ENCODE peak calls at places on chromosomes 3 and 15, in six cellular contexts. N is upper lobe of left lung, O is AG04450, V is lung, Y is brain microvascular endothelial cell, C is astrocyte. A is an unnamed sample.

GRCh38 chr15:49145651-49146609 is 9.5 kb downstream of the COPS2 start:
- DNase-seq in N (no peak), O (no peak), C (peak; percentile 41), Y (peak; percentile 73), V (no peak), A (peak; percentile 9)

GRCh38 chr3:44065311-44065710 is 176.4 kb upstream of the TOPAZ1 start:
- DNase-seq in N (no peak), C (no peak), Y (no peak), V (peak; percentile 43), O (no peak), A (peak; percentile 38)

GRCh38 chr15:82543155-82543554 is 2.9 kb upstream of the RPS17 start:
- DNase-seq in C (peak; percentile 93), N (no peak), Y (peak; percentile 84), V (no peak), O (peak; percentile 45), A (no peak)

GRCh38 chr3:44175070-44175469 is 66.6 kb upstream of the TOPAZ1 start:
- DNase-seq in V (no peak), C (no peak), N (no peak), O (no peak), Y (no peak), A (no peak)

GRCh38 chr3:126149960-126150515 is 30.3 kb downstream of the ALDH1L1 start:
- DNase-seq in V (no peak), O (no peak), Y (no peak), C (no peak), N (no peak), A (no peak)

GRCh38 chr3:49013738-49014660 is 4.4 kb downstream of the DALRD3 start:
- DNase-seq in V (no peak), N (peak; percentile 72), O (no peak), Y (no peak), C (no peak), A (peak; percentile 50)

GRCh38 chr15:64009798-64010241 is 36.5 kb downstream of the DAPK2 start:
- DNase-seq in N (no peak), Y (peak; percentile 22), V (no peak), C (peak; percentile 66), O (no peak), A (peak; percentile 60)

GRCh38 chr15:29141908-29142747 is 127.5 kb downstream of the NSMCE3 start:
- DNase-seq in Y (no peak), V (no peak), N (no peak), O (no peak), C (no peak), A (no peak)

GRCh38 chr15:88881781-88882180 is 13.6 kb downstream of the HAPLN3 start:
- DNase-seq in N (no peak), C (no peak), Y (no peak), V (no peak), O (no peak), A (no peak)

GRCh38 chr3:23968467-23969184 is 23.5 kb downstream of the NR1D2 start:
- DNase-seq in O (no peak), C (no peak), N (no peak), Y (no peak), V (no peak), A (peak; percentile 71)

GRCh38 chr3:52845691-52846426 is 11.0 kb upstream of the MUSTN1 start:
- DNase-seq in C (no peak), Y (no peak), O (no peak), N (no peak), V (no peak), A (no peak)

GRCh38 chr3:187291001-187291511 is 481 bp downstream of the MASP1 start:
- DNase-seq in V (no peak), N (no peak), O (peak; percentile 24), C (peak; percentile 40), Y (peak; percentile 24), A (no peak)

GRCh38 chr3:136193273-136194043 is 2.7 kb downstream of the MSL2 start:
- DNase-seq in N (no peak), O (no peak), Y (no peak), V (no peak), C (no peak), A (no peak)

GRCh38 chr3:188772886-188773285 is 398.9 kb upstream of the TPRG1 start:
- DNase-seq in V (peak; percentile 57), Y (peak; percentile 73), C (peak; percentile 93), N (no peak), O (peak; percentile 86), A (no peak)

GRCh38 chr15:68348064-68348463 is 70.5 kb downstream of the FEM1B start:
- DNase-seq in Y (no peak), N (no peak), O (no peak), C (no peak), V (no peak), A (no peak)

GRCh38 chr3:73805435-73805834 is 180.7 kb upstream of the PDZRN3 start:
- DNase-seq in O (no peak), C (no peak), V (peak; percentile 30), N (no peak), Y (no peak), A (no peak)

GRCh38 chr3:58287354-58287753 is 18.7 kb upstream of the RPP14 start:
- DNase-seq in C (no peak), V (no peak), N (no peak), O (no peak), Y (no peak), A (no peak)

GRCh38 chr3:58198804-58199203 is 12.0 kb downstream of the DNASE1L3 start:
- DNase-seq in V (no peak), N (no peak), Y (no peak), O (no peak), C (no peak), A (no peak)

GRCh38 chr3:113297281-113297680 is 85.9 kb downstream of the BOC start:
- DNase-seq in Y (no peak), C (no peak), O (no peak), N (no peak), V (no peak), A (no peak)

GRCh38 chr15:76954744-76955143 is 23.2 kb downstream of the RCN2 start:
- DNase-seq in N (no peak), C (peak; percentile 36), Y (no peak), V (no peak), O (no peak), A (no peak)

GRCh38 chr3:38454179-38454883 is 641 bp downstream of the ACVR2B start:
- DNase-seq in Y (no peak), N (peak; percentile 91), O (no peak), V (no peak), C (no peak), A (peak; percentile 30)

GRCh38 chr15:47743385-47743784 is 26.1 kb downstream of the SEMA6D start:
- DNase-seq in V (no peak), C (no peak), O (no peak), Y (no peak), N (no peak), A (no peak)

GRCh38 chr15:47742742-47743141 is 25.4 kb downstream of the SEMA6D start:
- DNase-seq in Y (no peak), V (no peak), O (no peak), C (no peak), N (no peak), A (no peak)

GRCh38 chr15:47742334-47742733 is 25.0 kb downstream of the SEMA6D start:
- DNase-seq in O (no peak), V (no peak), C (no peak), N (no peak), Y (no peak), A (no peak)

GRCh38 chr15:47741082-47741481 is 23.8 kb downstream of the SEMA6D start:
- DNase-seq in Y (no peak), O (no peak), N (no peak), C (no peak), V (no peak), A (no peak)

GRCh38 chr15:47741907-47742306 is 24.6 kb downstream of the SEMA6D start:
- DNase-seq in Y (no peak), O (no peak), N (no peak), V (no peak), C (no peak), A (no peak)
- H3K27me3 ChIP-seq in Y (no peaks in the 10 kb centered on the region), O (no peaks in the 10 kb centered on the region), N (no peaks in the 10 kb centered on the region), V (no peaks in the 10 kb centered on the region), C (no peaks in the 10 kb centered on the region), A (no peaks in the 10 kb centered on the region)

DNA sequence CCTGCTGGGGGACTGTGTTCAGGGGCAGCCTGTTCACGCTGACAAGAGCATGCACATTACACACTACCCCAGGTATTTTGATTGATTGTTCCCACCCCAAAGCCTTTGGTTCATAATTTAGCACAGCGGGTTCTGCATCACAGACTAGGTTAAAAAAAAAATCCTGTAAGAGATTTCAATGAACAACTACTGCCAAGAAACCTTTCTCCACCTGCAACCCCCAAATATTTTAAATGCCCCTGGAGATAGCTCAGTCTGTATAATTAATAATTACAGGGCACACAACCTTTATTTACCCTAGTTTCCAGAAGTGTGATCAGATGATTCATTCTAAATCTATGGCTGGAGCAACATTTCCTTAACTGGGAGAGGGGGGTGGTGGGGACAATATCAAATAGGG is 87.6 kb downstream of the NR2F2 start:
- DNase-seq in V (no peak), O (no peak), N (no peak), C (no peak), Y (no peak), A (no peak)
- H3K27me3 ChIP-seq in V (peaks cover 12% of the 10 kb centered on the region), O (peaks cover 87% of the 10 kb centered on the region), N (peaks cover 29% of the 10 kb centered on the region), C (peaks cover 83% of the 10 kb centered on the region), Y (peaks cover 30% of the 10 kb centered on the region), A (no peaks in the 10 kb centered on the region)

DNA sequence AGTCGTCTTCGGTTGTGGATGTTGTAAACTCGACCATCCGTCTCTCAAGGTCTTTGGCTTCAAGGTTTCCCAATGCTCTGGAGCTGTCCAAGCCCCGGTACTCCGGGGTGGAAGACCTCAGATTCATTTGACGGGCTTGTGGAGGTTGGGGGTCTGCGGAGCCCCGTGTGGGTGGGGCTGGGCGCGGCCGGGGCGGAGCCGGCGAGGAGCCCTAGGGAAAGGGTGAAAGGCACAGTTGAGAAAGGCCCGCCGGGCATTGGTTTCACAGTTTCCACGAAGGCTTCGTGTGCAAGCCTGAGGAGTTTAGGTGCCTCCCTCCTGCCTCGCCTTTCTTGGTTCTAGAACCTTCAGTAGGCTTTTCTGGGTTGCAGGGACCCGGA is 360 bp upstream of the MGA start:
- DNase-seq in C (no peak), Y (no peak), V (no peak), N (peak; percentile 87), O (no peak), A (no peak)
- H3K27me3 ChIP-seq in C (no peaks in the 10 kb centered on the region), Y (no peaks in the 10 kb centered on the region), V (no peaks in the 10 kb centered on the region), N (no peaks in the 10 kb centered on the region), O (no peaks in the 10 kb centered on the region), A (no peaks in the 10 kb centered on the region)

DNA sequence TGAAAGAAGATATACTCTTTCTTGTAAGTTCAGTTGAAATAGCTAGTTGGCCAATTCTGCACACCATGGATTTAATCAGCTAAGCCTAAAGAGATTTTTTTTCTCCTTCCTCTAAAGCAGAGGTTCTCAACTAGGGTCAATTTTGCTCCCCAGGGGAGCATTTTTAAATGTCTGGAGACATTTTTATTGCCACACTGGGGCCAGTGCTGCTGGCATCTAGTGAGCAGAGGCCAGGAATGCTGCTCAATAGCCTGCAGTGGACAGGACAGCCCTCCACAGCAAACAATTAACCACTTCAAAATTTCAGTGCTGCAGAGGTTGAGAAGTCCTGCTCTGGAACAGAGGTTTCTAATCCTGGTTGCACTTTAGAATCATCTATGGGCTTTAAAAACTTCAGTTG is 26.1 kb downstream of the MINDY4B start:
- DNase-seq in V (no peak), O (no peak), Y (no peak), N (no peak), C (no peak), A (no peak)
- H3K27me3 ChIP-seq in V (no peaks in the 10 kb centered on the region), O (peaks cover 20% of the 10 kb centered on the region), Y (peaks cover 10% of the 10 kb centered on the region), N (no peaks in the 10 kb centered on the region), C (peaks cover 12% of the 10 kb centered on the region), A (no peaks in the 10 kb centered on the region)